ENCODE peak calls at places on chromosomes 7 and 10, in four cellular contexts. C is neural crest cell; E is stimulated activated CD4-positive, alpha-beta T cell treated with anti-CD3 and anti-CD28 coated beads, Interleukin-12 subunit alpha, Interleukin-12 subunit beta, amount 100 ng/mL, for 4 hours; X is activated naive CD8-positive, alpha-beta T cell treated with anti-CD3 and anti-CD28 coated beads, Interleukin-2, amount 10 ng/mL, durations not matched to agents 7 days and 5 days. D is an unnamed sample.

GRCh38 chr10:49778197-49778596 is 16.1 kb upstream of the OGDHL start:
- DNase-seq in C (no peak), E (no peak), X (no peak), D (no peak)

GRCh38 chr7:69723663-69724062 is 125.4 kb downstream of the AUTS2 start:
- DNase-seq in C (no peak), E (no peak), X (no peak), D (no peak)

GRCh38 chr10:32957341-32958084 is 517 bp downstream of the ITGB1 start:
- DNase-seq in C (peak), E (peak), X (peak), D (peak)

GRCh38 chr7:116776610-116777289 is 85.6 kb upstream of the CAPZA2 start:
- DNase-seq in C (no peak), E (no peak), X (no peak), D (peak)

GRCh38 chr7:152121432-152121831 is 96.0 kb downstream of the GALNT11 start:
- DNase-seq in C (no peak), E (no peak), X (no peak), D (no peak)

GRCh38 chr7:43834463-43835251 is 34.7 kb downstream of the MRPS24 start:
- DNase-seq in C (no peak), E (peak), X (no peak), D (peak)

GRCh38 chr7:157267956-157268355 is 68.8 kb upstream of the DNAJB6 start:
- DNase-seq in C (no peak), E (no peak), X (no peak), D (no peak)

GRCh38 chr10:83562381-83562780 is 576.9 kb upstream of the GHITM start:
- DNase-seq in C (no peak), E (no peak), X (no peak), D (no peak)

GRCh38 chr7:2471396-2471795 is 4.8 kb downstream of the GRIFIN start:
- DNase-seq in C (no peak), E (no peak), X (no peak), D (no peak)

GRCh38 chr10:73589538-73590126 is 1.5 kb downstream of the USP54 start:
- DNase-seq in C (no peak), E (no peak), X (no peak), D (no peak)

GRCh38 chr10:124279882-124280281 is 138.8 kb downstream of the OAT start:
- DNase-seq in C (no peak), E (no peak), X (no peak), D (no peak)

GRCh38 chr10:34305189-34305588 is 509.9 kb downstream of the PARD3 start:
- DNase-seq in C (no peak), E (no peak), X (no peak), D (no peak)

GRCh38 chr10:48462482-48463020 is 142.3 kb downstream of the ARHGAP22 start:
- DNase-seq in C (no peak), E (no peak), X (peak), D (no peak)

GRCh38 chr7:96136600-96137239 is 185.2 kb downstream of the SLC25A13 start:
- DNase-seq in C (no peak), E (no peak), X (no peak), D (no peak)

GRCh38 chr7:158529181-158530096 is 58.2 kb downstream of the PTPRN2 start:
- DNase-seq in C (no peak), E (no peak), X (no peak), D (no peak)

GRCh38 chr10:79379512-79380124 is 32.3 kb downstream of the PPIF start:
- DNase-seq in C (peak), E (no peak), X (peak), D (no peak)

GRCh38 chr7:110988890-110989501 is 101.9 kb upstream of the LRRN3 start:
- DNase-seq in C (no peak), E (no peak), X (no peak), D (no peak)

GRCh38 chr7:40887099-40887498 is 752.3 kb downstream of the SUGCT start:
- DNase-seq in C (no peak), E (no peak), X (no peak), D (no peak)

GRCh38 chr10:128054163-128054970 is 71.9 kb downstream of the MKI67 start:
- DNase-seq in C (no peak), E (no peak), X (no peak), D (no peak)

GRCh38 chr7:17815318-17815717 is 125.0 kb downstream of the SNX13 start:
- DNase-seq in C (no peak), E (no peak), X (no peak), D (no peak)

GRCh38 chr7:24384362-24385030 is 100.5 kb downstream of the NPY start:
- DNase-seq in C (no peak), E (no peak), X (no peak), D (no peak)

GRCh38 chr7:30226593-30227268 is 57.7 kb upstream of the ZNRF2 start:
- DNase-seq in C (peak), E (no peak), X (no peak), D (no peak)

GRCh38 chr10:97149065-97149680 is 36.6 kb downstream of the SLIT1 start:
- DNase-seq in C (no peak), E (no peak), X (no peak), D (no peak)

GRCh38 chr7:98231489-98232275 is 20.4 kb downstream of the TECPR1 start:
- DNase-seq in C (no peak), E (no peak), X (no peak), D (no peak)

GRCh38 chr10:91007656-91008055 is 86.8 kb upstream of the ANKRD1 start:
- DNase-seq in C (no peak), E (no peak), X (no peak), D (no peak)

GRCh38 chr7:24668922-24669635 is 88.2 kb downstream of the GSDME start:
- DNase-seq in C (no peak), E (no peak), X (no peak), D (no peak)

GRCh38 chr10:88478256-88478655 is 104.9 kb downstream of the RNLS start:
- DNase-seq in C (no peak), E (no peak), X (no peak), D (no peak)

GRCh38 chr10:119283818-119284217 is 76.4 kb downstream of the GRK5 start:
- DNase-seq in C (no peak), E (no peak), X (no peak), D (no peak)

GRCh38 chr7:78720066-78720465 is 733.4 kb downstream of the MAGI2 start:
- DNase-seq in C (no peak), E (no peak), X (no peak), D (no peak)

GRCh38 chr7:7416031-7416968 is 119.4 kb downstream of the COL28A1 start:
- DNase-seq in C (no peak), E (no peak), X (no peak), D (peak)

GRCh38 chr7:43249808-43250145 is 137.3 kb downstream of the HECW1 start:
- DNase-seq in C (no peak), E (no peak), X (no peak), D (no peak)

GRCh38 chr10:119253433-119254174 is 46.2 kb downstream of the GRK5 start:
- DNase-seq in C (no peak), E (peak), X (no peak), D (peak)

GRCh38 chr10:81472927-81473470 is 402.0 kb upstream of the NRG3 start:
- DNase-seq in C (no peak), E (no peak), X (no peak), D (no peak)

GRCh38 chr7:133672866-133673265 is 420.0 kb downstream of the EXOC4 start:
- DNase-seq in C (no peak), E (no peak), X (no peak), D (no peak)